ENCODE peak calls at places on chromosomes 12 and 14, in nine cellular contexts. One of them, this sample, is unnamed. For H3K27me3, the result is how much of the 10 kb centered on the place peaks cover.

GRCh38 chr14:58130121-58130782 is 21.8 kb downstream of the ARMH4 start:
- DNase-seq in GM23248: no peak
- DNase-seq in MM.1S: no peak
- DNase-seq in HL-60: no peak
- DNase-seq in heart right ventricle: no peak
- DNase-seq in testis: no peak
- DNase-seq in uterus: no peak
- DNase-seq in tibial artery: no peak
- DNase-seq in RWPE2: no peak
- DNase-seq in this sample: no peak

GRCh38 chr14:57259672-57260071 is 9.0 kb downstream of the EXOC5 start:
- DNase-seq in GM23248: no peak
- DNase-seq in MM.1S: no peak
- DNase-seq in HL-60: no peak
- DNase-seq in heart right ventricle: no peak
- DNase-seq in testis: no peak
- DNase-seq in uterus: no peak
- DNase-seq in tibial artery: no peak
- DNase-seq in RWPE2: no peak
- DNase-seq in this sample: no peak

GRCh38 chr12:39587247-39587646 is 32.4 kb downstream of the ABCD2 start:
- DNase-seq in GM23248: no peak
- DNase-seq in MM.1S: peak
- DNase-seq in HL-60: no peak
- DNase-seq in heart right ventricle: peak
- DNase-seq in testis: no peak
- DNase-seq in uterus: no peak
- DNase-seq in tibial artery: no peak
- DNase-seq in RWPE2: no peak
- DNase-seq in this sample: no peak

GRCh38 chr14:69484444-69485113 is at the start of gene PLEKHD1:
- DNase-seq in GM23248: peak
- DNase-seq in MM.1S: no peak
- DNase-seq in HL-60: no peak
- DNase-seq in heart right ventricle: no peak
- DNase-seq in testis: no peak
- DNase-seq in uterus: no peak
- DNase-seq in tibial artery: no peak
- DNase-seq in RWPE2: no peak
- DNase-seq in this sample: peak

GRCh38 chr12:91866566-91866965 is 279.1 kb downstream of the BTG1 start:
- DNase-seq in GM23248: no peak
- DNase-seq in MM.1S: no peak
- DNase-seq in HL-60: no peak
- DNase-seq in heart right ventricle: no peak
- DNase-seq in testis: no peak
- DNase-seq in uterus: peak
- DNase-seq in tibial artery: no peak
- DNase-seq in RWPE2: no peak
- DNase-seq in this sample: no peak

GRCh38 chr12:116863275-116863767 is 17.9 kb downstream of the HRK start:
- DNase-seq in GM23248: peak
- DNase-seq in MM.1S: no peak
- DNase-seq in HL-60: no peak
- DNase-seq in heart right ventricle: no peak
- DNase-seq in testis: peak
- DNase-seq in uterus: no peak
- DNase-seq in tibial artery: no peak
- DNase-seq in RWPE2: no peak
- DNase-seq in this sample: no peak

GRCh38 chr12:32989705-32990104 is 93.1 kb upstream of the PKP2 start:
- DNase-seq in GM23248: no peak
- DNase-seq in MM.1S: no peak
- DNase-seq in HL-60: no peak
- DNase-seq in heart right ventricle: no peak
- DNase-seq in testis: no peak
- DNase-seq in uterus: no peak
- DNase-seq in tibial artery: no peak
- DNase-seq in RWPE2: no peak
- DNase-seq in this sample: no peak

GRCh38 chr12:77830502-77830901 is at the start of gene NAV3:
- DNase-seq in GM23248: peak
- DNase-seq in MM.1S: no peak
- DNase-seq in HL-60: no peak
- DNase-seq in heart right ventricle: peak
- DNase-seq in testis: no peak
- DNase-seq in uterus: no peak
- DNase-seq in tibial artery: no peak
- DNase-seq in RWPE2: no peak
- DNase-seq in this sample: no peak

GRCh38 chr12:105839629-105840127 is 299.1 kb downstream of the NUAK1 start:
- DNase-seq in GM23248: no peak
- DNase-seq in MM.1S: no peak
- DNase-seq in HL-60: no peak
- DNase-seq in heart right ventricle: no peak
- DNase-seq in testis: no peak
- DNase-seq in uterus: no peak
- DNase-seq in tibial artery: no peak
- DNase-seq in RWPE2: no peak
- DNase-seq in this sample: no peak

GRCh38 chr14:101355284-101355683 is 206.0 kb upstream of the DIO3 start:
- DNase-seq in GM23248: no peak
- DNase-seq in MM.1S: no peak
- DNase-seq in HL-60: no peak
- DNase-seq in heart right ventricle: no peak
- DNase-seq in testis: no peak
- DNase-seq in uterus: peak
- DNase-seq in tibial artery: no peak
- DNase-seq in RWPE2: no peak
- DNase-seq in this sample: no peak

GRCh38 chr12:66648336-66648735 is 30.5 kb downstream of the GRIP1 start:
- DNase-seq in GM23248: no peak
- DNase-seq in MM.1S: no peak
- DNase-seq in HL-60: no peak
- DNase-seq in heart right ventricle: no peak
- DNase-seq in testis: no peak
- DNase-seq in uterus: no peak
- DNase-seq in tibial artery: no peak
- DNase-seq in RWPE2: no peak
- DNase-seq in this sample: no peak

GRCh38 chr14:94322648-94323570 is at the start of gene SERPINA6:
- DNase-seq in GM23248: peak
- DNase-seq in MM.1S: no peak
- DNase-seq in HL-60: no peak
- DNase-seq in heart right ventricle: no peak
- DNase-seq in testis: no peak
- DNase-seq in uterus: no peak
- DNase-seq in tibial artery: no peak
- DNase-seq in RWPE2: no peak
- DNase-seq in this sample: no peak

GRCh38 chr14:20622816-20623291 is 18.6 kb downstream of the OR6S1 start:
- DNase-seq in GM23248: peak
- DNase-seq in MM.1S: no peak
- DNase-seq in HL-60: no peak
- DNase-seq in heart right ventricle: no peak
- DNase-seq in testis: no peak
- DNase-seq in uterus: no peak
- DNase-seq in tibial artery: no peak
- DNase-seq in RWPE2: no peak
- DNase-seq in this sample: no peak

GRCh38 chr14:25049127-25049558 is 804 bp downstream of the STXBP6 start:
- DNase-seq in GM23248: peak
- DNase-seq in MM.1S: no peak
- DNase-seq in HL-60: no peak
- DNase-seq in heart right ventricle: no peak
- DNase-seq in testis: no peak
- DNase-seq in uterus: no peak
- DNase-seq in tibial artery: no peak
- DNase-seq in RWPE2: no peak
- DNase-seq in this sample: no peak

GRCh38 chr14:25048170-25049126 is 1.5 kb downstream of the STXBP6 start:
- DNase-seq in GM23248: peak
- DNase-seq in MM.1S: no peak
- DNase-seq in HL-60: no peak
- DNase-seq in heart right ventricle: peak
- DNase-seq in testis: no peak
- DNase-seq in uterus: peak
- DNase-seq in tibial artery: peak
- DNase-seq in RWPE2: no peak
- DNase-seq in this sample: peak

GRCh38 chr14:25052385-25052784 is 2.4 kb upstream of the STXBP6 start:
- DNase-seq in GM23248: no peak
- DNase-seq in MM.1S: no peak
- DNase-seq in HL-60: no peak
- DNase-seq in heart right ventricle: no peak
- DNase-seq in testis: no peak
- DNase-seq in uterus: no peak
- DNase-seq in tibial artery: no peak
- DNase-seq in RWPE2: no peak
- DNase-seq in this sample: no peak

GRCh38 chr14:25049559-25050493 is at the start of gene STXBP6:
- DNase-seq in GM23248: peak
- DNase-seq in MM.1S: peak
- DNase-seq in HL-60: peak
- DNase-seq in heart right ventricle: peak
- DNase-seq in testis: peak
- DNase-seq in uterus: peak
- DNase-seq in tibial artery: peak
- DNase-seq in RWPE2: no peak
- DNase-seq in this sample: peak

GRCh38 chr14:25050494-25051170 is 685 bp upstream of the STXBP6 start:
- DNase-seq in GM23248: peak
- DNase-seq in MM.1S: no peak
- DNase-seq in HL-60: no peak
- DNase-seq in heart right ventricle: peak
- DNase-seq in testis: no peak
- DNase-seq in uterus: no peak
- DNase-seq in tibial artery: no peak
- DNase-seq in RWPE2: no peak
- DNase-seq in this sample: no peak
- H3K27me3 ChIP-seq in GM23248: under half
- H3K27me3 ChIP-seq in MM.1S: under half
- H3K27me3 ChIP-seq in HL-60: under half
- H3K27me3 ChIP-seq in heart right ventricle: under half
- H3K27me3 ChIP-seq in testis: under half
- H3K27me3 ChIP-seq in uterus: under half
- H3K27me3 ChIP-seq in tibial artery: under half
- H3K27me3 ChIP-seq in RWPE2: half or more
- H3K27me3 ChIP-seq in this sample: under half

GRCh38 chr14:54207476-54207875 is 189.3 kb upstream of the CDKN3 start:
- DNase-seq in GM23248: peak
- DNase-seq in MM.1S: no peak
- DNase-seq in HL-60: no peak
- DNase-seq in heart right ventricle: no peak
- DNase-seq in testis: no peak
- DNase-seq in uterus: no peak
- DNase-seq in tibial artery: no peak
- DNase-seq in RWPE2: no peak
- DNase-seq in this sample: no peak
- H3K27ac ChIP-seq in GM23248: peak
- H3K27ac ChIP-seq in MM.1S: no peak
- H3K27ac ChIP-seq in HL-60: no peak
- H3K27ac ChIP-seq in heart right ventricle: no peak
- H3K27ac ChIP-seq in testis: no peak
- H3K27ac ChIP-seq in uterus: no peak
- H3K27ac ChIP-seq in tibial artery: no peak
- H3K27ac ChIP-seq in RWPE2: peak
- H3K27ac ChIP-seq in this sample: no peak

DNA sequence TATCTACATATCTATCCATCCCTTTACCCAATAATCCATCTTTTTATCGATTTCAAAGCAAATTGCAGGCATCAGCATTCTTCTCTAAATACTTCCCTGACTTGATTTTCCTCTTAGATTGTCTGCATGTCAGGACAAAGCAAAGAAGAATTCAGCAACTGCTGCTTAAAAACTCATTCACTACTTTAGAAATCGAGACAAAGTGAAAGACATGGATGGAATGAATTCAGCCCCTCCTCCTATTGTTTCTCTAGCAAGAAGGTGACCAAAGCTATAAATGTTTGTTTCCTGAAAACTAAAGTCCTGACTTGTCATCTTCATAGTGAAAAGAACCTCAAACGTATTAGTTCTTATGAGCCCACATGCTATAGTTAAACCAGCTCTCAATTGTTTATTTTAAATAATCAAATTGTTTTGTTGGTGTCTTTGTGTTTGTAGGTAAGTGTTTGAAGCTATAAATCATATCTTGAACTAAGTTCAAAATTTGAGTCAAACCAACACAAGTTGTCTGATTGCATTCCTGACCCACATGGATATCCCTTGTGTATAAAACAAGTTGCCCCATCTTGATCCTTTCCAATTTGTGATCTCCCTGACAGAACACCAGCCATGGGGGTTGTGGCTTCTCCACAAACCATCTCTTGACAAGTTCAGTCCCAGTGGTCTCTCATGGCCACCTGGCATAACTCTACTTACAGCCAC is 58.6 kb upstream of the ARHGAP5 start:
- DNase-seq in GM23248: no peak
- DNase-seq in MM.1S: no peak
- DNase-seq in HL-60: no peak
- DNase-seq in heart right ventricle: no peak
- DNase-seq in testis: no peak
- DNase-seq in uterus: no peak
- DNase-seq in tibial artery: no peak
- DNase-seq in RWPE2: no peak
- DNase-seq in this sample: no peak
- H3K27me3 ChIP-seq in GM23248: under half
- H3K27me3 ChIP-seq in MM.1S: under half
- H3K27me3 ChIP-seq in HL-60: under half
- H3K27me3 ChIP-seq in heart right ventricle: under half
- H3K27me3 ChIP-seq in testis: under half
- H3K27me3 ChIP-seq in uterus: under half
- H3K27me3 ChIP-seq in tibial artery: under half
- H3K27me3 ChIP-seq in RWPE2: under half
- H3K27me3 ChIP-seq in this sample: under half

DNA sequence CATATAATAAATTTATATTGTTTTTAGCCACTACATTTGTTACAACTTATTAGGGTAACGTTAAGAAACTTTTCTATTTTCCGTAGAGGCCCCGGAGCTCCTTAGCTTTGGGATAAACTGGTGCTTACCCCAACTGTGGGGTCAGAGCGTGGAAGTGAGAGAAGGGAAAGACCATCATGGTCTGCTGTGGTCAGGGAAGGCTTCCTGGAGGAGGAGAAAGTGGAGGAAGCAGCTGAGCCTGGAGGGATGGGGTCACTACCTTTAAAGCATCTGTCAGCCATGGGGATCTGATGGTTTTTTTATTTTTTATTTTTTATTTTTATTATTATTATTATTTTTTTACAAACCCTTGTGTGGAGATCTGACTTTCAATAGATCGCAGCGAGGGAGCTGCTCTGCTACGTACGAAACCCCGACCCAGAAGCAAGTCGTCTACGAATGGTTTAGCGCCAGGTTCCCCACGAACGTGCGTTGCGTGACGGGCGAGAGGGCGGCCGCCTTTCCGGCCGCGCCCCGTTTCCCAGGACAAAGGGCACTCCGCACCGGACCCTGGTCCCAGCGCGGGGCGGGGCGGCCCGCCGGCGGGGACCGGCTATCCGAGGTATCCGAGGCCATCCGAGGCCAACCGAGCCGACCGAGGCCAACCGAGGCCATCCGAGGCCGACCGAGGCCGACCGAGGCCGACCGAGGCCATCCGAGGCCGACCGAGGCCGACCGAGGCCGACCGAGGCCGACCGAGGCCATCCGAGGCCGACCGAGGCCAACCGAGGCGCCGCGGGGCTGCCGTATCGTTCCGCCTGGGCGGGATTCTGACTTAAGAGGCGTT is 1101.2 kb upstream of the TMEM132C start:
- DNase-seq in GM23248: peak
- DNase-seq in MM.1S: peak
- DNase-seq in HL-60: peak
- DNase-seq in heart right ventricle: peak
- DNase-seq in testis: peak
- DNase-seq in uterus: peak
- DNase-seq in tibial artery: peak
- DNase-seq in RWPE2: peak
- DNase-seq in this sample: peak
- H3K27ac ChIP-seq in GM23248: peak
- H3K27ac ChIP-seq in MM.1S: no peak
- H3K27ac ChIP-seq in HL-60: peak
- H3K27ac ChIP-seq in heart right ventricle: peak
- H3K27ac ChIP-seq in testis: peak
- H3K27ac ChIP-seq in uterus: peak
- H3K27ac ChIP-seq in tibial artery: peak
- H3K27ac ChIP-seq in RWPE2: peak
- H3K27ac ChIP-seq in this sample: no peak